ENCODE peak calls at places on chromosomes 1 and 21, in five cellular contexts. B is endothelial cell of umbilical vein, A is stomach, X is sigmoid colon, I is transverse colon. N is an unnamed sample.

GRCh38 chr1:37537378-37537777 is 16.7 kb downstream of the SNIP1 start:
- DNase-seq in B (no peak), A (peak), I (no peak), X (no peak), N (no peak)

GRCh38 chr1:32650157-32650751 is at the start of gene ZBTB8OS:
- DNase-seq in I (peak), A (peak), B (peak), X (peak), N (peak)

GRCh38 chr1:58939666-58940370 is 156.0 kb upstream of the JUN start:
- DNase-seq in B (no peak), I (no peak), A (no peak), X (no peak), N (no peak)

GRCh38 chr1:188941986-188942385 is 1535.7 kb downstream of the BRINP3 start:
- DNase-seq in B (no peak), X (no peak), A (no peak), I (no peak), N (no peak)

GRCh38 chr1:3172431-3173112 is 103.6 kb downstream of the PRDM16 start:
- DNase-seq in A (no peak), X (no peak), B (no peak), I (no peak), N (no peak)

GRCh38 chr21:14533555-14534400 is 12.3 kb downstream of the SAMSN1 start:
- DNase-seq in X (no peak), B (peak), A (no peak), I (no peak), N (no peak)

GRCh38 chr1:235650341-235651169 is 971 bp upstream of the GNG4 start:
- DNase-seq in I (peak), B (no peak), A (no peak), X (peak), N (no peak)

GRCh38 chr1:232339077-232339476 is 290.9 kb downstream of the SIPA1L2 start:
- DNase-seq in A (no peak), I (no peak), B (no peak), X (no peak), N (no peak)

GRCh38 chr1:234230414-234230862 is 142.8 kb upstream of the COA6 start:
- DNase-seq in I (no peak), A (no peak), B (no peak), X (no peak), N (no peak)

GRCh38 chr1:151147132-151147503 is 687 bp upstream of the SEMA6C start:
- DNase-seq in B (peak), I (no peak), A (no peak), X (no peak), N (no peak)

GRCh38 chr1:156062189-156062588 is 1.2 kb downstream of the RAB25 start:
- DNase-seq in I (peak), B (no peak), X (no peak), A (peak), N (no peak)

GRCh38 chr1:25579241-25579946 is 36.0 kb downstream of the LDLRAP1 start:
- DNase-seq in I (no peak), A (no peak), X (no peak), B (peak), N (no peak)

GRCh38 chr1:147151244-147151643 is 21.0 kb downstream of the PRKAB2 start:
- DNase-seq in A (no peak), B (no peak), I (no peak), X (no peak), N (no peak)

GRCh38 chr1:117815926-117816325 is 113.5 kb downstream of the GDAP2 start:
- DNase-seq in B (peak), A (no peak), I (no peak), X (no peak), N (no peak)

GRCh38 chr1:66624412-66625060 is 90.6 kb downstream of the SGIP1 start:
- DNase-seq in I (no peak), B (peak), A (no peak), X (no peak), N (no peak)

GRCh38 chr1:5943373-5944068 is 48.7 kb downstream of the NPHP4 start:
- DNase-seq in A (peak), X (no peak), B (no peak), I (no peak), N (peak)

GRCh38 chr1:8510041-8510823 is 192.3 kb downstream of the SLC45A1 start:
- DNase-seq in B (peak), X (peak), I (peak), A (no peak), N (no peak)

GRCh38 chr21:17513214-17514123 is 626 bp downstream of the CXADR start:
- DNase-seq in A (peak), I (peak), X (no peak), B (peak), N (no peak)

GRCh38 chr21:17514124-17514481 is 1.3 kb downstream of the CXADR start:
- DNase-seq in B (peak), I (no peak), A (no peak), X (no peak), N (no peak)

GRCh38 chr21:17506936-17507335 is 5.9 kb upstream of the CXADR start:
- DNase-seq in B (no peak), A (peak), X (no peak), I (peak), N (no peak)

DNA sequence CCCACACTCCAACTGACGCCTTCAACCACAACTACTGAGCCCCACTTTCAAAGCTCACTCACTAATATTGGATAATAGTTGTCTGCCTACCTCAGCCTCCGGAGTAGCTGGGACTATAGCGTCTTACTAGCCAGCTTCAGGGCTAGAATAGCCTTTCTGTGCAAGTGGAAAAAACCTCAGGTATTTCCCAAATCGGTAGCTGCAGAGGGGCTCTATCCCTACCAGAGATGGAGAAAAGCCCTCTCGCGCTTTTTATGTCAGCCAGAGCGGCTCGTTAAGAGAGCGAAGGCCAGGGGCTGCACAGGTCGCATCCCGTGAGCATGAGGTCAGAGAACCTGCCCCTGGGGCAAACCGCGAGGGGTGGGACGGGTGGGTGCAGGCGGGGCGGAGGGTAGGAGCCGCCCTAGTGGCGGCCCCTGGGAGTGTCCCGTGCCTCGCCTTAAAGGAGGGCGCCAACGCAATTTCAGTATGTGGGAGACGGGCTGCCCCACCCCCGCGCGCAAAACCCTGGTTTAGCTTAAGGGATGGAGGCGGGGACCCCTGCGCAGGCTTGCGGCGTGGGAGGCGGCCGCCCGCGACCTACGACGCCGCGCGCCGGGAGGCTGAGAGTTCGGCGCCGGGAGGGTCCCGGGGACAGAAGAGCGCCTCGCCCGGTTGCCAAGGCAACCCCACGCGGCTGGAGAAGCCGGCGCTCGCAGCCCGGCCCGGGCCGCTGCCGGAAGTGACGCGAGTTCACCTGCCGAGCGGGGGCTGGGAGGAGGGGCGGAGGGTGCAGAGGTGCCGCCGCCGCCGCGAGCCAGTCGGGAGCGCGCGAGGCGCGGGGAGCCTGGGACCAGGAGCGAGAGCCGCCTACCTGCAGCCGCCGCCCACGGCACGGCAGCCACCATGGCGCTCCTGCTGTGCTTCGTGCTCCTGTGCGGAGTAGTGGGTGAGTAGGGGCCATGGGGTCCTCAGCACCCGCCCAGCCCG is at the start of gene CXADR:
- DNase-seq in B (peak), I (peak), A (peak), X (no peak), N (no peak)
- TF ChIP-seq POLR2A in B (no peak), I (peak), A (no peak), X (peak), N (peak)

GRCh38 chr1:204989266-204990058 is 53.5 kb upstream of the CNTN2 start:
- DNase-seq in B (peak), I (peak), X (peak), A (peak), N (no peak)
- TF ChIP-seq POLR2AphosphoS5 in B (no peak), I (no peak), X (no peak), A (no peak), N (no peak)

DNA sequence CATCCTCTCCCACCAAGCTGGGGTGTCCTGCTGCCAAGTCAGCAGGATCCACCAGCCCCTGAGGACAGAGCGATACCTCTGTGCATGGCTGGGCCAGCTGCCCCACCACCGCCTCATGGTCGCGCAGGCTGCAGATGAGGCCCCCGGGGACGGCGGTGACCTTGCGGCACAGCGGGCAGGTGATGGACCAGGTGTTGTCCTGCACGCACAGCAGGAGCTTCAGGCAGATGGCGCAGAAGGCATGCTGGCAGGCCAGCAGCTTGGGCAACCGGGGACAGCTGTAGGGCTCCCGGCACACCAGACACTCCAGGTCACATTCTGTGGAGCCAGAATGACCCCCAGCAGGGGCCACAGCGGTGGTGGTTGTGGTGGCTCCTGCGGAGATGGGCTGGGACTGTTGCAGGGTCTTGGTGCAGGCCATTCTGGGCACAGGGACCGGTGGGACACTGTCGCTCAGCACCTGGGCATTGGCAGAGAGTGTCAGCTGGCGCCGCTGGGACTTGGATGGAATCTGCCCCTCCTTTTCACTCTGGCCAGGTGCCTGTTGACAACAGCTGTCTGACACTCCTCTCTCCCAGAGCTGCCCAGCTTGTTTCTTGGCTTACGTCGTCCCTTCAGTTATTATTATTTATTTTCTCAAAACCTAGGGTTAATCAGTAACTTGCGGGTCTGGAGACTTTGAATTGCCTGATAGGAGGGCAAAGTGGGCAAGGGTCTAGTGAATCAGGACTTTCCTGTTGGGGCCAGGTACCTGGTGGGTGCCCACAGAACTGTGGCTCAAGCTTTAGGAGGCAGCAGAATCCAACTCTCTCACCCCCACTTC is at the start of gene RNF186:
- DNase-seq in X (no peak), B (no peak), A (peak), I (peak), N (no peak)
- TF ChIP-seq POLR2A in X (peak), B (no peak), A (no peak), I (peak), N (no peak)

DNA sequence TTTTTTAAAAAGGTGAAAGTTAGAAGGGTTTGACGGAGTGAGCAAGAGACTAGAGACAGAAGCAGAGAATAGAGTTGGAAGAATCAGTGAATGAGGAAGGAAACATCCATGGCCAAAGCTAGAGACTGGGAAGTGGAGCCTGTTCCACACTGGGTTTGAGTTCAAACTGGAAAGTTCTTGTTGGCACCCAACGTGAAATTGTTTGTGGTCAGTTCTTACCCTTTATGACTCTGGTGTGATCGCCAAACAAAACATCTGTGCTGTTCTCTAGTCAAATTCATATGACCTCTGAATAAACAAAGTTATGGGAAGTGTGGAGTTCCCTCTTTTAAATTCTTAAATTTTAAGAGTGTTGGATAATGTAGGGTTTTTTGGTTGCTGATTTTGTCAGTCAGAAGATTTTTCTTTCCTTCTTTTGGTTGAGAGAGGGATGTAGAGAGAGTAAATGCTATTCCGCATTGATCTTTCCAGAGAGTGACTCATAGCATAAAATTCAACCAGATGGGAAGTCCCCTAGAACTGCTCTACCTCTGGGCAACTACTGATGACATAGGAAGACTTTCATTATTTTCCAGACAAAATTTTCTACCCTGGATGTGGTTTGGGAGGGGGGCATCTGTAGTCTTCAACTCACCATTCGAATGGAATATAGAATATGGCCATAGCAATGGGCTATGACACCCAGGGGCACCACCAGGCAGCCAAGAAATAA is 36.4 kb downstream of the CHML start:
- DNase-seq in X (no peak), B (no peak), A (no peak), I (no peak), N (no peak)
- TF ChIP-seq POLR2AphosphoS5 in X (no peak), B (no peak), A (no peak), I (no peak), N (no peak)

GRCh38 chr1:61950418-61950817 is 208.1 kb downstream of the PATJ start:
- DNase-seq in B (peak), I (no peak), A (no peak), X (no peak), N (no peak)

GRCh38 chr1:61951731-61952585 is 209.7 kb downstream of the PATJ start:
- DNase-seq in B (no peak), I (no peak), X (no peak), A (no peak), N (no peak)

GRCh38 chr1:61953076-61953789 is 211.0 kb downstream of the PATJ start:
- DNase-seq in I (no peak), B (no peak), X (no peak), A (no peak), N (no peak)

GRCh38 chr1:61953790-61954150 is 211.5 kb downstream of the PATJ start:
- DNase-seq in A (no peak), X (no peak), B (no peak), I (no peak), N (no peak)

DNA sequence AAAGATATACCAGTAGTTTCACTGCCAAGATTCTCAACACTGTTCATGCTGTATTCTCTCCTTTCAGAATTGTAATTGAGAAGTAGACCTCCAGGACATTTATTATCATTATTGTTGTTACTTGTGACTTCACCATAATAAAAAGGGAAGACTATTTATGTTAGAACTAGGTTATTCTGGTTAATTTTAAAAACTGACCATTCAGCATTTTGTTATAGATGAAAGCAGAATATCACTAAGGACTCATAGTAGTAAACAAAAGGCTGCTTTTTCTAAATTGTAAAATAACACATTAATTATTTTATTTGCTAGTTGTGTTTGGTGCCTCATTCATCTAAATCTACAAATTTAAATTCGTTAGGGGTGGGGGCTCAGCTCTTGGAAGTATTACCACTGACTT is 210.4 kb downstream of the PATJ start:
- DNase-seq in A (no peak), B (no peak), X (no peak), I (no peak), N (no peak)
- TF ChIP-seq POLR2A in A (no peak), B (no peak), X (no peak), I (no peak), N (no peak)

DNA sequence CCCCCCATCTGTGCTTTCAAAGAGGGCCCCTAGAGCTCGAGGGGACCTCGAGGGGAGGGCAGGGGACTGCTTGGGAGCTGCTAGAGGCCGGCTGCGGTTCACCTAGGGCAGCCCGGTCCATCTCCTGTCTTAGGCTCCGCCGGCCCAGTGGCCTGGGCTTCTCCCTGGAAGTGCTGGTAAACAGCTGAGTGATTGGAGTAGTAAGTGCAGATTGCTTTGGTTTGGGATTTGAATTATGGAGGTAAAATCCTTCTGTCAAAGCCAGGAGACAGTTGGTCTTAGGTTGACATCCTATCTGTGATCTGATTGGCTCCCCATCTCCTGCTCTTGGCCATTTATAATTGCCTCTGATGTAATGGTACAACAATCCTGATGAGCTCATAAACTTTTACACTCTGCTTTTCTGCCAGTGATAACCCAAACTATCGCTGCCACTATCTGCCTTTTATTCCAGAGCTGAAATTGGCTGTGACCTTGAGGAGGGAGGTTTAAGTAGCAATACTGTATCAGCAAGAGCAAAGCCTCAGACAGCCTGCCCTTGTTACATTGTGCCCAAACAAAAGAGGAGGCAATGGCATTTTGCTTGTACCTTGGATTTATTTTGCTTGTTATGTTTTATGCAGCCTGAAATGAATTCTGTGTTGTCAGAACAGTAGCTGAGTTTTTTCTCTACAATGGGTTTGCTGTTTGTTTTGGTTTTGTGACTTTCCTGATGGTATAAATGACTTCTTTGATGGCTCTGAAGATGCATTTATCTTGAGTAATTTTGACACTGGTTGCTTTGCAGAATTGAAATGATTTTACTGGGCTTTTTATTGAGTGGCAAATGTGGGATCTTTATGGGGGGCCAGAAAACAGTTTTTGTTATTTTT is 2.4 kb downstream of the ARID1A start:
- DNase-seq in I (peak), A (peak), X (peak), B (peak), N (no peak)
- TF ChIP-seq POLR2AphosphoS5 in I (peak), A (peak), X (peak), B (peak), N (peak)

DNA sequence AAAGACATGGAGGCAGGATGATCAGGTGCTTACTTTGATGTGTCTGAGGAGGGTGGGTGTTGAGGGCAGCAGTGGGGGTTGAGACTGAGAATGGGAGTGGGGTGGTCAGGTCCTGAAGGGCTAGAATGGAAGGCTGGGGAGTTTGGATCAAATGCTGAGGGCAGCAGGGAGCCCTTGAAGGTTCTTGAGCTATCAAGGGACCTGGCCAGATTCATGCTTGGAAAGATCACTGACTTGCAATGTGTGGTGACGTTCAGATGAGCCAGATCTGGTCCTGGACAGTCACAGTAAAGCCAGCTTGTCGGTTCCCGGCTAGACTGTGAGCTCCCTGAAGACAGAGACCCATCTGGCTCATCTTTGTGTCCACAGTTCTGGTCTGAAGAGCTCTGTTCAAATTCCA is 3.8 kb downstream of the EPHB2 start:
- DNase-seq in A (no peak), X (no peak), B (no peak), I (no peak), N (no peak)
- TF ChIP-seq POLR2A in A (no peak), X (no peak), B (no peak), I (no peak), N (no peak)

GRCh38 chr1:10635992-10636391 is 160.5 kb downstream of the CASZ1 start:
- DNase-seq in A (peak), X (peak), B (no peak), I (no peak), N (no peak)
- TF ChIP-seq POLR2AphosphoS5 in A (peak), X (no peak), B (no peak), I (no peak), N (peak)

GRCh38 chr1:112629256-112629655 is 9.6 kb downstream of the CAPZA1 start:
- DNase-seq in I (no peak), B (no peak), A (no peak), X (no peak), N (no peak)

GRCh38 chr1:112626193-112626592 is 6.6 kb downstream of the CAPZA1 start:
- DNase-seq in B (no peak), X (no peak), A (no peak), I (no peak), N (no peak)

GRCh38 chr1:112628516-112628915 is 8.9 kb downstream of the CAPZA1 start:
- DNase-seq in B (no peak), I (no peak), X (no peak), A (no peak), N (no peak)

GRCh38 chr1:112626887-112627286 is 7.3 kb downstream of the CAPZA1 start:
- DNase-seq in I (no peak), A (no peak), B (no peak), X (no peak), N (no peak)

DNA sequence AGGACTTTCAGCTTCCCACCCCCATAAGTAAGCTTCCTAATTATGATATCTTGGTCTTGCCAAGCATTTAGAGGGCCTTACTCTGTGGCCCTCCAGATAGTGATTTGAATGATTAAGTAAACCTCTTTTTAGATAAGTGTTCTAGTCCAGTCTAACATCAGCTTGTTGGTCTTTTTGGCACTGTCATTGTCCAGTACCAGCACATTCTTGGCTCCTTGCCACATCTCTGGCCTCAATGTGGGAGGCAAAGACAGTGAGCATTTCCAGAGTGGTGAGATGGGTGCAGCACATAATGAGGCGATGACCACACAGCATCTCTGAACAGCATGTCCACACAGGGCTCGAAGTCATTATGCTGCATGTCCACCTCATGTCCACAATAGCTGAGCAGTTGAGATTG is 6.1 kb downstream of the CAPZA1 start:
- DNase-seq in I (no peak), X (no peak), A (no peak), B (no peak), N (no peak)
- TF ChIP-seq POLR2A in I (no peak), X (no peak), A (no peak), B (no peak), N (no peak)